ENCODE peak calls at places on chromosomes 4 and X, in nine cellular contexts. One of them, this sample, is unnamed.
A peak's percentile ranks its signal among the peaks of the same experiment; 100 is the strongest.

GRCh38 chr4:113899260-113900177 is 79.9 kb downstream of the ARSJ start:
- DNase-seq in right atrium auricular region: no peak
- DNase-seq in left ventricle myocardium inferior: no peak
- DNase-seq in tibial artery: no peak
- DNase-seq in aorta: no peak
- DNase-seq in hepatocyte: no peak
- DNase-seq in mammary epithelial cell: peak; percentile 45
- DNase-seq in mesendoderm: no peak
- DNase-seq in pancreas: no peak
- DNase-seq in this sample: no peak

GRCh38 chr4:29009908-29010307 is 1710.3 kb upstream of the PCDH7 start:
- DNase-seq in pancreas: no peak
- DNase-seq in hepatocyte: no peak
- DNase-seq in mammary epithelial cell: no peak
- DNase-seq in left ventricle myocardium inferior: no peak
- DNase-seq in mesendoderm: peak; percentile 33
- DNase-seq in tibial artery: no peak
- DNase-seq in aorta: no peak
- DNase-seq in right atrium auricular region: no peak
- DNase-seq in this sample: no peak

GRCh38 chr4:186727149-186727976 is 3.7 kb upstream of the FAT1 start:
- DNase-seq in mesendoderm: peak; percentile 84
- DNase-seq in mammary epithelial cell: no peak
- DNase-seq in tibial artery: no peak
- DNase-seq in right atrium auricular region: no peak
- DNase-seq in left ventricle myocardium inferior: no peak
- DNase-seq in hepatocyte: no peak
- DNase-seq in aorta: no peak
- DNase-seq in pancreas: no peak
- DNase-seq in this sample: no peak

GRCh38 chrX:9845574-9845948 is 59.3 kb downstream of the SHROOM2 start:
- DNase-seq in aorta: peak; percentile 25
- DNase-seq in mammary epithelial cell: no peak
- DNase-seq in hepatocyte: no peak
- DNase-seq in right atrium auricular region: no peak
- DNase-seq in tibial artery: no peak
- DNase-seq in pancreas: no peak
- DNase-seq in mesendoderm: no peak
- DNase-seq in left ventricle myocardium inferior: no peak
- DNase-seq in this sample: no peak

GRCh38 chrX:123184199-123184857 is at the start of gene GRIA3:
- DNase-seq in left ventricle myocardium inferior: no peak
- DNase-seq in mammary epithelial cell: no peak
- DNase-seq in hepatocyte: no peak
- DNase-seq in aorta: peak; percentile 73
- DNase-seq in mesendoderm: peak; percentile 60
- DNase-seq in right atrium auricular region: no peak
- DNase-seq in tibial artery: peak; percentile 19
- DNase-seq in pancreas: no peak
- DNase-seq in this sample: no peak

GRCh38 chrX:138986235-138986634 is 274.7 kb upstream of the FGF13 start:
- DNase-seq in mammary epithelial cell: peak; percentile 4
- DNase-seq in hepatocyte: no peak
- DNase-seq in right atrium auricular region: no peak
- DNase-seq in aorta: no peak
- DNase-seq in left ventricle myocardium inferior: no peak
- DNase-seq in pancreas: no peak
- DNase-seq in mesendoderm: peak; percentile 53
- DNase-seq in tibial artery: no peak
- DNase-seq in this sample: no peak

GRCh38 chr4:107037188-107037587 is 1.1 kb upstream of the DKK2 start:
- DNase-seq in aorta: peak; percentile 79
- DNase-seq in mesendoderm: peak; percentile 80
- DNase-seq in left ventricle myocardium inferior: no peak
- DNase-seq in pancreas: peak; percentile 80
- DNase-seq in hepatocyte: peak; percentile 81
- DNase-seq in mammary epithelial cell: no peak
- DNase-seq in tibial artery: peak; percentile 33
- DNase-seq in right atrium auricular region: peak; percentile 59
- DNase-seq in this sample: no peak

GRCh38 chrX:123450217-123450616 is 266.1 kb downstream of the GRIA3 start:
- DNase-seq in mesendoderm: peak; percentile 6
- DNase-seq in hepatocyte: peak; percentile 7
- DNase-seq in right atrium auricular region: no peak
- DNase-seq in pancreas: no peak
- DNase-seq in tibial artery: no peak
- DNase-seq in left ventricle myocardium inferior: no peak
- DNase-seq in aorta: no peak
- DNase-seq in mammary epithelial cell: no peak
- DNase-seq in this sample: no peak

GRCh38 chr4:26458104-26458503 is 32.2 kb downstream of the CCKAR start:
- DNase-seq in left ventricle myocardium inferior: no peak
- DNase-seq in mammary epithelial cell: no peak
- DNase-seq in right atrium auricular region: no peak
- DNase-seq in mesendoderm: no peak
- DNase-seq in hepatocyte: no peak
- DNase-seq in aorta: no peak
- DNase-seq in tibial artery: no peak
- DNase-seq in pancreas: no peak
- DNase-seq in this sample: no peak

GRCh38 chr4:62816566-62816965 is 1592.7 kb downstream of the TECRL start:
- DNase-seq in aorta: no peak
- DNase-seq in tibial artery: no peak
- DNase-seq in right atrium auricular region: no peak
- DNase-seq in mesendoderm: no peak
- DNase-seq in hepatocyte: no peak
- DNase-seq in mammary epithelial cell: no peak
- DNase-seq in pancreas: peak; percentile 39
- DNase-seq in left ventricle myocardium inferior: no peak
- DNase-seq in this sample: peak; percentile 61

GRCh38 chr4:87007345-87008181 is 72.8 kb downstream of the AFF1 start:
- DNase-seq in mesendoderm: peak; percentile 76
- DNase-seq in tibial artery: peak; percentile 72
- DNase-seq in pancreas: peak; percentile 82
- DNase-seq in left ventricle myocardium inferior: peak; percentile 73
- DNase-seq in mammary epithelial cell: peak; percentile 47
- DNase-seq in right atrium auricular region: peak; percentile 79
- DNase-seq in hepatocyte: peak; percentile 77
- DNase-seq in aorta: peak; percentile 83
- DNase-seq in this sample: peak; percentile 89

GRCh38 chr4:212438-213174 is 88.3 kb downstream of the ZNF718 start:
- DNase-seq in pancreas: peak; percentile 86
- DNase-seq in hepatocyte: no peak
- DNase-seq in left ventricle myocardium inferior: peak; percentile 80
- DNase-seq in right atrium auricular region: peak; percentile 87
- DNase-seq in tibial artery: peak; percentile 66
- DNase-seq in mesendoderm: peak; percentile 98
- DNase-seq in aorta: peak; percentile 92
- DNase-seq in mammary epithelial cell: peak; percentile 77
- DNase-seq in this sample: peak; percentile 76

GRCh38 chr4:119690871-119691270 is 62.3 kb upstream of the PDE5A start:
- DNase-seq in aorta: no peak
- DNase-seq in tibial artery: no peak
- DNase-seq in mammary epithelial cell: peak; percentile 65
- DNase-seq in right atrium auricular region: no peak
- DNase-seq in pancreas: no peak
- DNase-seq in left ventricle myocardium inferior: no peak
- DNase-seq in mesendoderm: peak; percentile 54
- DNase-seq in hepatocyte: no peak
- DNase-seq in this sample: no peak

GRCh38 chr4:151434183-151434860 is 25.3 kb downstream of the FHIP1A start:
- DNase-seq in right atrium auricular region: no peak
- DNase-seq in tibial artery: no peak
- DNase-seq in left ventricle myocardium inferior: no peak
- DNase-seq in mammary epithelial cell: peak; percentile 60
- DNase-seq in hepatocyte: no peak
- DNase-seq in mesendoderm: no peak
- DNase-seq in pancreas: no peak
- DNase-seq in aorta: no peak
- DNase-seq in this sample: no peak

GRCh38 chr4:107050525-107051135 is 14.5 kb upstream of the DKK2 start:
- DNase-seq in pancreas: no peak
- DNase-seq in mesendoderm: peak; percentile 30
- DNase-seq in left ventricle myocardium inferior: no peak
- DNase-seq in right atrium auricular region: no peak
- DNase-seq in mammary epithelial cell: no peak
- DNase-seq in aorta: no peak
- DNase-seq in tibial artery: no peak
- DNase-seq in hepatocyte: peak; percentile 26
- DNase-seq in this sample: no peak

GRCh38 chrX:96979766-96980165 is 96.1 kb downstream of the RPA4 start:
- DNase-seq in aorta: no peak
- DNase-seq in pancreas: no peak
- DNase-seq in left ventricle myocardium inferior: no peak
- DNase-seq in right atrium auricular region: no peak
- DNase-seq in tibial artery: no peak
- DNase-seq in mesendoderm: no peak
- DNase-seq in hepatocyte: no peak
- DNase-seq in mammary epithelial cell: no peak
- DNase-seq in this sample: no peak

GRCh38 chr4:20254517-20255250 is 3.0 kb downstream of the SLIT2 start:
- DNase-seq in mammary epithelial cell: no peak
- DNase-seq in right atrium auricular region: no peak
- DNase-seq in mesendoderm: peak; percentile 71
- DNase-seq in tibial artery: peak; percentile 31
- DNase-seq in aorta: peak; percentile 80
- DNase-seq in hepatocyte: peak; percentile 46
- DNase-seq in pancreas: peak; percentile 63
- DNase-seq in left ventricle myocardium inferior: peak; percentile 15
- DNase-seq in this sample: no peak
- H3K27me3 ChIP-seq in mammary epithelial cell: no peaks in the 10 kb centered on the region
- H3K27me3 ChIP-seq in right atrium auricular region: no peaks in the 10 kb centered on the region
- H3K27me3 ChIP-seq in mesendoderm: peaks cover 4% of the 10 kb centered on the region
- H3K27me3 ChIP-seq in tibial artery: no peaks in the 10 kb centered on the region
- H3K27me3 ChIP-seq in aorta: no peaks in the 10 kb centered on the region
- H3K27me3 ChIP-seq in hepatocyte: peaks cover 23% of the 10 kb centered on the region
- H3K27me3 ChIP-seq in pancreas: peaks cover 31% of the 10 kb centered on the region
- H3K27me3 ChIP-seq in left ventricle myocardium inferior: peaks cover 66% of the 10 kb centered on the region
- H3K27me3 ChIP-seq in this sample: peaks cover 72% of the 10 kb centered on the region

GRCh38 chr4:7876096-7876993 is 63.3 kb downstream of the AFAP1 start:
- DNase-seq in mammary epithelial cell: peak; percentile 66
- DNase-seq in tibial artery: no peak
- DNase-seq in hepatocyte: no peak
- DNase-seq in right atrium auricular region: no peak
- DNase-seq in mesendoderm: peak; percentile 83
- DNase-seq in pancreas: no peak
- DNase-seq in left ventricle myocardium inferior: no peak
- DNase-seq in aorta: no peak
- DNase-seq in this sample: no peak

GRCh38 chr4:7878323-7878722 is 61.3 kb downstream of the AFAP1 start:
- DNase-seq in right atrium auricular region: no peak
- DNase-seq in mammary epithelial cell: no peak
- DNase-seq in mesendoderm: no peak
- DNase-seq in left ventricle myocardium inferior: no peak
- DNase-seq in hepatocyte: no peak
- DNase-seq in tibial artery: no peak
- DNase-seq in aorta: no peak
- DNase-seq in pancreas: no peak
- DNase-seq in this sample: no peak

GRCh38 chr4:7877131-7877530 is 62.5 kb downstream of the AFAP1 start:
- DNase-seq in aorta: no peak
- DNase-seq in right atrium auricular region: no peak
- DNase-seq in pancreas: no peak
- DNase-seq in mesendoderm: no peak
- DNase-seq in left ventricle myocardium inferior: no peak
- DNase-seq in hepatocyte: no peak
- DNase-seq in mammary epithelial cell: no peak
- DNase-seq in tibial artery: no peak
- DNase-seq in this sample: no peak

GRCh38 chr4:7879127-7879526 is 60.5 kb downstream of the AFAP1 start:
- DNase-seq in mammary epithelial cell: no peak
- DNase-seq in mesendoderm: no peak
- DNase-seq in left ventricle myocardium inferior: no peak
- DNase-seq in tibial artery: no peak
- DNase-seq in aorta: no peak
- DNase-seq in hepatocyte: no peak
- DNase-seq in right atrium auricular region: no peak
- DNase-seq in pancreas: no peak
- DNase-seq in this sample: no peak

DNA sequence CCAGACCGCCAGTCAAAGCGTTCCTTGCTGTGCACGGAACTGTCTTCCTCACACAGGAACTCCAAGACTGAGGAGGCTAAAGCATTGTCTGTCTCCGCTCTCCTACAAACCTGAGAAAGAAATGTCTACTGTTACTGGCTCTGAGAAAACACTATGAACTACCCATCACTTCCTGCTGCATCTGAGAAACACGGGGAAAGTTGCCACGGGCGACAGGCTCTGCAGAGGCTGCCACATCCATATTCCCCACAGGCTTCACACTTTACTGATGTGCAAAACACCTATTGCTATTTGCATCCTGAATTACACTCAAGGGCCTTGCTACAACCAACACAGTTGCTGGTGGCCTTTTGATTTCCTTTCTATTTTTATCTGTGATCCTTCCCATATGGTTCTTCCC is 59.0 kb downstream of the AFAP1 start:
- DNase-seq in mesendoderm: peak; percentile 56
- DNase-seq in left ventricle myocardium inferior: no peak
- DNase-seq in tibial artery: no peak
- DNase-seq in right atrium auricular region: no peak
- DNase-seq in pancreas: no peak
- DNase-seq in aorta: no peak
- DNase-seq in hepatocyte: no peak
- DNase-seq in mammary epithelial cell: no peak
- DNase-seq in this sample: no peak
- H3K4me1 ChIP-seq in mesendoderm: peaks cover 11% of the 10 kb centered on the region
- H3K4me1 ChIP-seq in left ventricle myocardium inferior: peaks cover 50% of the 10 kb centered on the region
- H3K4me1 ChIP-seq in tibial artery: peaks cover 67% of the 10 kb centered on the region
- H3K4me1 ChIP-seq in right atrium auricular region: peaks cover 54% of the 10 kb centered on the region
- H3K4me1 ChIP-seq in pancreas: peaks cover 5% of the 10 kb centered on the region
- H3K4me1 ChIP-seq in aorta: peaks cover 6% of the 10 kb centered on the region
- H3K4me1 ChIP-seq in hepatocyte: peaks cover 8% of the 10 kb centered on the region
- H3K4me1 ChIP-seq in mammary epithelial cell: peaks cover 15% of the 10 kb centered on the region
- H3K4me1 ChIP-seq in this sample: no peaks in the 10 kb centered on the region

GRCh38 chrX:148504412-148504950 is 4.1 kb downstream of the AFF2 start:
- DNase-seq in right atrium auricular region: no peak
- DNase-seq in mesendoderm: no peak
- DNase-seq in tibial artery: no peak
- DNase-seq in pancreas: no peak
- DNase-seq in aorta: no peak
- DNase-seq in mammary epithelial cell: no peak
- DNase-seq in left ventricle myocardium inferior: no peak
- DNase-seq in hepatocyte: no peak
- DNase-seq in this sample: no peak
- H3K4me3 ChIP-seq in right atrium auricular region: no peak overlapping the region
- H3K4me3 ChIP-seq in mesendoderm: no peak overlapping the region
- H3K4me3 ChIP-seq in tibial artery: no peak overlapping the region
- H3K4me3 ChIP-seq in pancreas: no peak overlapping the region
- H3K4me3 ChIP-seq in aorta: no peak overlapping the region
- H3K4me3 ChIP-seq in mammary epithelial cell: no peak overlapping the region
- H3K4me3 ChIP-seq in left ventricle myocardium inferior: no peak overlapping the region
- H3K4me3 ChIP-seq in hepatocyte: no peak overlapping the region
- H3K4me3 ChIP-seq in this sample: no peak overlapping the region

GRCh38 chr4:121381148-121381462 is 287 bp upstream of the QRFPR start:
- DNase-seq in pancreas: no peak
- DNase-seq in right atrium auricular region: no peak
- DNase-seq in mammary epithelial cell: no peak
- DNase-seq in aorta: no peak
- DNase-seq in tibial artery: no peak
- DNase-seq in hepatocyte: no peak
- DNase-seq in left ventricle myocardium inferior: no peak
- DNase-seq in mesendoderm: no peak
- DNase-seq in this sample: no peak
- H3K27me3 ChIP-seq in pancreas: peaks cover 25% of the 10 kb centered on the region
- H3K27me3 ChIP-seq in right atrium auricular region: no peaks in the 10 kb centered on the region
- H3K27me3 ChIP-seq in mammary epithelial cell: no peaks in the 10 kb centered on the region
- H3K27me3 ChIP-seq in aorta: peaks cover 1% of the 10 kb centered on the region
- H3K27me3 ChIP-seq in tibial artery: no peaks in the 10 kb centered on the region
- H3K27me3 ChIP-seq in hepatocyte: peaks cover 83% of the 10 kb centered on the region
- H3K27me3 ChIP-seq in left ventricle myocardium inferior: peaks cover 29% of the 10 kb centered on the region
- H3K27me3 ChIP-seq in mesendoderm: peaks cover 3% of the 10 kb centered on the region
- H3K27me3 ChIP-seq in this sample: peaks cover 63% of the 10 kb centered on the region

GRCh38 chr4:102825261-102826071 is 1.9 kb downstream of the UBE2D3 start:
- DNase-seq in tibial artery: peak; percentile 51
- DNase-seq in pancreas: no peak
- DNase-seq in left ventricle myocardium inferior: no peak
- DNase-seq in right atrium auricular region: no peak
- DNase-seq in mammary epithelial cell: peak; percentile 83
- DNase-seq in mesendoderm: peak; percentile 83
- DNase-seq in aorta: no peak
- DNase-seq in hepatocyte: peak; percentile 51
- DNase-seq in this sample: no peak
- H3K4me1 ChIP-seq in tibial artery: peaks cover 47% of the 10 kb centered on the region
- H3K4me1 ChIP-seq in pancreas: peaks cover 37% of the 10 kb centered on the region
- H3K4me1 ChIP-seq in left ventricle myocardium inferior: peaks cover 82% of the 10 kb centered on the region
- H3K4me1 ChIP-seq in right atrium auricular region: peaks cover 53% of the 10 kb centered on the region
- H3K4me1 ChIP-seq in mammary epithelial cell: peaks cover 17% of the 10 kb centered on the region
- H3K4me1 ChIP-seq in mesendoderm: peaks cover 2% of the 10 kb centered on the region
- H3K4me1 ChIP-seq in aorta: no peaks in the 10 kb centered on the region
- H3K4me1 ChIP-seq in hepatocyte: peaks cover 26% of the 10 kb centered on the region
- H3K4me1 ChIP-seq in this sample: peaks cover 39% of the 10 kb centered on the region